ENCODE peak calls at places on chromosomes 1 and 21, in six cellular contexts. A is cardiac fibroblast, R is Calu3, W is ovary, V is left ventricle myocardium inferior, G is bronchial epithelial cell. C is an unnamed sample.
A peak's percentile ranks its signal among the peaks of the same experiment; 100 is the strongest.

GRCh38 chr21:44370027-44370735 is 16.8 kb downstream of the TRPM2 start:
- DNase-seq in W (peak; percentile 63), R (peak; percentile 21), V (no peak), A (no peak), G (peak; percentile 43), C (no peak)

GRCh38 chr1:36386262-36387140 is 777 bp upstream of the STK40 start:
- DNase-seq in G (peak; percentile 100), R (peak; percentile 95), A (peak; percentile 100), V (peak; percentile 89), W (peak; percentile 89), C (peak; percentile 24)

GRCh38 chr1:16442273-16442672 is 1.7 kb downstream of the NECAP2 start:
- DNase-seq in W (no peak), A (no peak), R (no peak), G (no peak), V (no peak), C (no peak)

GRCh38 chr1:43199093-43199726 is 27.1 kb downstream of the CFAP57 start:
- DNase-seq in V (no peak), A (no peak), W (no peak), G (peak; percentile 74), R (no peak), C (no peak)

GRCh38 chr1:25140073-25140797 is 92.1 kb downstream of the SYF2 start:
- DNase-seq in G (peak; percentile 65), W (no peak), V (no peak), R (no peak), A (no peak), C (no peak)

GRCh38 chr1:167489581-167490340 is 28.6 kb downstream of the CD247 start:
- DNase-seq in G (no peak), V (no peak), A (no peak), R (no peak), W (no peak), C (no peak)

GRCh38 chr1:50860702-50861101 is 99.4 kb downstream of the FAF1 start:
- DNase-seq in R (no peak), G (no peak), A (no peak), V (no peak), W (no peak), C (no peak)

GRCh38 chr1:150148834-150149489 is 754 bp upstream of the PLEKHO1 start:
- DNase-seq in W (no peak), G (no peak), V (no peak), A (no peak), R (no peak), C (no peak)

GRCh38 chr21:25550805-25551204 is 56.5 kb downstream of the MRPL39 start:
- DNase-seq in A (no peak), R (no peak), G (no peak), W (no peak), V (no peak), C (no peak)

GRCh38 chr1:26317612-26318337 is at the start of gene CD52:
- DNase-seq in W (no peak), R (no peak), G (no peak), A (no peak), V (no peak), C (no peak)

GRCh38 chr1:167663002-167663772 is 33.2 kb downstream of the RCSD1 start:
- DNase-seq in G (peak; percentile 97), V (peak; percentile 62), R (no peak), A (peak; percentile 18), W (no peak), C (no peak)

GRCh38 chr1:3668585-3669300 is 16.4 kb downstream of the TP73 start:
- DNase-seq in R (peak; percentile 91), W (peak; percentile 14), G (peak; percentile 23), A (peak; percentile 32), V (peak; percentile 82), C (peak; percentile 50)

GRCh38 chr1:47491341-47491753 is 53.5 kb downstream of the FOXD2 start:
- DNase-seq in R (no peak), W (no peak), G (no peak), A (no peak), V (peak; percentile 41), C (no peak)

GRCh38 chr1:207276465-207276864 is 45.0 kb upstream of the CD55 start:
- DNase-seq in R (no peak), V (no peak), G (no peak), A (no peak), W (no peak), C (no peak)

GRCh38 chr1:205421728-205422127 is at the start of gene LEMD1:
- DNase-seq in V (no peak), W (no peak), R (no peak), A (no peak), G (peak; percentile 43), C (no peak)

GRCh38 chr1:37134599-37134998 is 100.3 kb upstream of the GRIK3 start:
- DNase-seq in R (no peak), W (no peak), A (no peak), V (no peak), G (no peak), C (no peak)

GRCh38 chr1:54428838-54429513 is 22.8 kb upstream of the SSBP3 start:
- DNase-seq in G (no peak), V (no peak), R (no peak), W (no peak), A (peak; percentile 20), C (no peak)

GRCh38 chr1:167430849-167431242 is 87.5 kb downstream of the CD247 start:
- DNase-seq in W (no peak), A (no peak), R (no peak), G (no peak), V (no peak), C (no peak)

GRCh38 chr1:91805343-91805801 is 80.6 kb downstream of the TGFBR3 start:
- DNase-seq in A (no peak), V (no peak), G (no peak), R (no peak), W (no peak), C (no peak)

GRCh38 chr1:161069731-161070270 is at the start of gene ARHGAP30:
- DNase-seq in A (no peak), V (peak; percentile 62), G (no peak), R (no peak), W (no peak), C (no peak)

GRCh38 chr21:46294647-46295176 is 8.6 kb downstream of the YBEY start:
- DNase-seq in G (peak; percentile 14), W (no peak), A (peak; percentile 47), R (peak; percentile 22), V (peak; percentile 29), C (no peak)

GRCh38 chr1:67618285-67619018 is 66.5 kb upstream of the GADD45A start:
- DNase-seq in A (peak; percentile 96), W (peak; percentile 79), R (no peak), V (no peak), G (peak; percentile 97), C (no peak)

GRCh38 chr21:45474323-45474950 is 67.8 kb downstream of the SLC19A1 start:
- DNase-seq in W (no peak), A (no peak), G (no peak), R (no peak), V (no peak), C (no peak)

GRCh38 chr1:11531314-11531870 is 52.4 kb downstream of the DISP3 start:
- DNase-seq in G (peak; percentile 88), W (no peak), A (no peak), R (peak; percentile 23), V (no peak), C (no peak)

GRCh38 chr1:63917571-63918394 is 144.0 kb downstream of the ROR1 start:
- DNase-seq in A (no peak), G (peak; percentile 8), V (no peak), W (no peak), R (peak; percentile 80), C (no peak)
- TF ChIP-seq CTCF in A (peak; percentile 24), G (peak; percentile 44), V (peak; percentile 10), W (no peak), R (peak; percentile 78), C (peak; percentile 18)

GRCh38 chr1:38403667-38404066 is 357.1 kb upstream of the POU3F1 start:
- DNase-seq in W (no peak), A (no peak), R (peak; percentile 2), G (no peak), V (no peak), C (no peak)
- TF ChIP-seq CTCF in W (no peak), A (no peak), R (no peak), G (no peak), V (no peak), C (no peak)

GRCh38 chr1:33256335-33256700 is at the start of gene ZNF362:
- DNase-seq in G (peak; percentile 21), V (peak; percentile 65), W (peak; percentile 57), A (peak; percentile 77), R (peak; percentile 68), C (peak; percentile 64)
- TF ChIP-seq CTCF in G (peak; percentile 10), V (peak; percentile 13), W (no peak), A (no peak), R (no peak), C (peak; percentile 23)

GRCh38 chr1:156119503-156120209 is 5.1 kb downstream of the LMNA start:
- DNase-seq in W (peak; percentile 40), G (peak; percentile 64), R (peak; percentile 56), A (peak; percentile 61), V (peak; percentile 59), C (no peak)
- TF ChIP-seq CTCF in W (no peak), G (no peak), R (no peak), A (no peak), V (no peak), C (no peak)

GRCh38 chr1:32351859-32352745 is 10.2 kb downstream of the FAM229A start:
- DNase-seq in R (peak; percentile 49), A (peak; percentile 57), G (no peak), V (peak; percentile 63), W (peak; percentile 83), C (no peak)
- TF ChIP-seq CTCF in R (no peak), A (no peak), G (no peak), V (no peak), W (no peak), C (no peak)

GRCh38 chr1:163535807-163536206 is 214.1 kb downstream of the NUF2 start:
- DNase-seq in R (no peak), W (no peak), V (no peak), G (peak; percentile 48), A (peak; percentile 37), C (no peak)
- TF ChIP-seq CTCF in R (no peak), W (no peak), V (peak; percentile 50), G (peak; percentile 22), A (peak; percentile 34), C (peak; percentile 56)

GRCh38 chr1:72284398-72285073 is 2.2 kb upstream of the NEGR1 start:
- DNase-seq in R (peak; percentile 51), W (peak; percentile 65), V (peak; percentile 31), G (peak; percentile 95), A (peak; percentile 77), C (peak; percentile 30)
- TF ChIP-seq CTCF in R (no peak), W (no peak), V (no peak), G (no peak), A (no peak), C (peak; percentile 31)

C was measured in progenitor cell of endocrine pancreas.